ENCODE peak calls at places on chromosomes 11 and 22, in four cellular contexts. One of them, this sample, is unnamed.

GRCh38 chr11:14773755-14774154 is 118.3 kb downstream of the CYP2R1 start:
- DNase-seq in fibroblast of lung: no peak
- DNase-seq in LNCaP clone FGC: no peak
- DNase-seq in fibroblast of the aortic adventitia: peak
- DNase-seq in this sample: no peak

GRCh38 chr22:45225732-45226560 is 14.7 kb downstream of the KIAA0930 start:
- DNase-seq in fibroblast of lung: no peak
- DNase-seq in LNCaP clone FGC: no peak
- DNase-seq in fibroblast of the aortic adventitia: peak
- DNase-seq in this sample: peak

GRCh38 chr11:94424662-94425061 is 23.4 kb upstream of the GPR83 start:
- DNase-seq in fibroblast of the aortic adventitia: peak
- DNase-seq in fibroblast of lung: peak
- DNase-seq in LNCaP clone FGC: no peak
- DNase-seq in this sample: peak

GRCh38 chr11:61510178-61510979 is 1.8 kb downstream of the LRRC10B start:
- DNase-seq in LNCaP clone FGC: no peak
- DNase-seq in fibroblast of lung: no peak
- DNase-seq in fibroblast of the aortic adventitia: no peak
- DNase-seq in this sample: no peak

GRCh38 chr11:34348919-34349318 is 8.9 kb downstream of the ABTB2 start:
- DNase-seq in fibroblast of lung: peak
- DNase-seq in fibroblast of the aortic adventitia: no peak
- DNase-seq in LNCaP clone FGC: no peak
- DNase-seq in this sample: peak

GRCh38 chr11:13284776-13285588 is 7.4 kb downstream of the BMAL1 start:
- DNase-seq in fibroblast of lung: no peak
- DNase-seq in LNCaP clone FGC: no peak
- DNase-seq in fibroblast of the aortic adventitia: no peak
- DNase-seq in this sample: no peak

GRCh38 chr11:15629690-15630321 is 515.1 kb downstream of the INSC start:
- DNase-seq in fibroblast of the aortic adventitia: no peak
- DNase-seq in LNCaP clone FGC: no peak
- DNase-seq in fibroblast of lung: no peak
- DNase-seq in this sample: no peak

GRCh38 chr11:4025957-4026324 is 68.7 kb upstream of the RRM1 start:
- DNase-seq in fibroblast of lung: peak
- DNase-seq in LNCaP clone FGC: no peak
- DNase-seq in fibroblast of the aortic adventitia: peak
- DNase-seq in this sample: peak

GRCh38 chr11:86743223-86744118 is 56.9 kb upstream of the PRSS23 start:
- DNase-seq in LNCaP clone FGC: no peak
- DNase-seq in fibroblast of lung: peak
- DNase-seq in fibroblast of the aortic adventitia: peak
- DNase-seq in this sample: peak

GRCh38 chr11:86548278-86548917 is 124.0 kb downstream of the ME3 start:
- DNase-seq in fibroblast of the aortic adventitia: peak
- DNase-seq in LNCaP clone FGC: no peak
- DNase-seq in fibroblast of lung: peak
- DNase-seq in this sample: peak

GRCh38 chr22:24289138-24289537 is 18.5 kb downstream of the SPECC1L start:
- DNase-seq in LNCaP clone FGC: no peak
- DNase-seq in fibroblast of the aortic adventitia: peak
- DNase-seq in fibroblast of lung: peak
- DNase-seq in this sample: peak

GRCh38 chr11:27423125-27423524 is 49.5 kb downstream of the LGR4 start:
- DNase-seq in fibroblast of lung: peak
- DNase-seq in fibroblast of the aortic adventitia: peak
- DNase-seq in LNCaP clone FGC: no peak
- DNase-seq in this sample: peak

GRCh38 chr11:34501500-34501899 is 12.1 kb downstream of the ELF5 start:
- DNase-seq in fibroblast of the aortic adventitia: peak
- DNase-seq in LNCaP clone FGC: no peak
- DNase-seq in fibroblast of lung: peak
- DNase-seq in this sample: peak

GRCh38 chr22:20571531-20572007 is 64.2 kb downstream of the MED15 start:
- DNase-seq in LNCaP clone FGC: no peak
- DNase-seq in fibroblast of the aortic adventitia: peak
- DNase-seq in fibroblast of lung: peak
- DNase-seq in this sample: peak

GRCh38 chr11:75421902-75422247 is 11.1 kb downstream of the KLHL35 start:
- DNase-seq in fibroblast of lung: no peak
- DNase-seq in LNCaP clone FGC: no peak
- DNase-seq in fibroblast of the aortic adventitia: no peak
- DNase-seq in this sample: no peak

GRCh38 chr22:27207907-27208306 is 550.5 kb downstream of the MIAT start:
- DNase-seq in fibroblast of the aortic adventitia: peak
- DNase-seq in fibroblast of lung: peak
- DNase-seq in LNCaP clone FGC: no peak
- DNase-seq in this sample: peak

GRCh38 chr11:1936781-1937615 is 10.1 kb upstream of the MRPL23 start:
- DNase-seq in fibroblast of lung: no peak
- DNase-seq in fibroblast of the aortic adventitia: no peak
- DNase-seq in LNCaP clone FGC: no peak
- DNase-seq in this sample: no peak

GRCh38 chr11:104856607-104857006 is 41.7 kb downstream of the CASP12 start:
- DNase-seq in LNCaP clone FGC: no peak
- DNase-seq in fibroblast of lung: no peak
- DNase-seq in fibroblast of the aortic adventitia: no peak
- DNase-seq in this sample: no peak

GRCh38 chr11:94740975-94741707 is 27.0 kb upstream of the AMOTL1 start:
- DNase-seq in LNCaP clone FGC: no peak
- DNase-seq in fibroblast of the aortic adventitia: peak
- DNase-seq in fibroblast of lung: peak
- DNase-seq in this sample: peak

GRCh38 chr22:37079668-37080171 is 28.2 kb downstream of the KCTD17 start:
- DNase-seq in fibroblast of the aortic adventitia: peak
- DNase-seq in fibroblast of lung: peak
- DNase-seq in LNCaP clone FGC: no peak
- DNase-seq in this sample: peak

GRCh38 chr22:17703811-17704210 is 65.3 kb downstream of the BCL2L13 start:
- DNase-seq in fibroblast of the aortic adventitia: peak
- DNase-seq in fibroblast of lung: peak
- DNase-seq in LNCaP clone FGC: no peak
- DNase-seq in this sample: peak

GRCh38 chr22:42214625-42215415 is 55.6 kb downstream of the TCF20 start:
- DNase-seq in LNCaP clone FGC: no peak
- DNase-seq in fibroblast of the aortic adventitia: no peak
- DNase-seq in fibroblast of lung: no peak
- DNase-seq in this sample: no peak

GRCh38 chr11:120835601-120836228 is 188.2 kb upstream of the TBCEL start:
- DNase-seq in fibroblast of lung: peak
- DNase-seq in LNCaP clone FGC: no peak
- DNase-seq in fibroblast of the aortic adventitia: no peak
- DNase-seq in this sample: no peak

GRCh38 chr11:32751381-32751780 is 43.1 kb downstream of the CCDC73 start:
- DNase-seq in fibroblast of lung: no peak
- DNase-seq in fibroblast of the aortic adventitia: no peak
- DNase-seq in LNCaP clone FGC: no peak
- DNase-seq in this sample: no peak

GRCh38 chr11:17651681-17652080 is 67.7 kb upstream of the MYOD1 start:
- DNase-seq in fibroblast of the aortic adventitia: no peak
- DNase-seq in fibroblast of lung: no peak
- DNase-seq in LNCaP clone FGC: no peak
- DNase-seq in this sample: no peak

GRCh38 chr11:9017773-9018172 is 14.0 kb upstream of the NRIP3 start:
- DNase-seq in fibroblast of the aortic adventitia: peak
- DNase-seq in fibroblast of lung: peak
- DNase-seq in LNCaP clone FGC: no peak
- DNase-seq in this sample: peak

GRCh38 chr11:78985654-78986053 is 411.0 kb upstream of the NARS2 start:
- DNase-seq in fibroblast of the aortic adventitia: no peak
- DNase-seq in fibroblast of lung: no peak
- DNase-seq in LNCaP clone FGC: no peak
- DNase-seq in this sample: no peak

GRCh38 chr22:40043086-40043485 is 48.3 kb downstream of the FAM83F start:
- DNase-seq in LNCaP clone FGC: peak
- DNase-seq in fibroblast of the aortic adventitia: peak
- DNase-seq in fibroblast of lung: no peak
- DNase-seq in this sample: peak

GRCh38 chr22:23394525-23395326 is 185.4 kb downstream of the IGLL1 start:
- DNase-seq in fibroblast of lung: no peak
- DNase-seq in fibroblast of the aortic adventitia: no peak
- DNase-seq in LNCaP clone FGC: no peak
- DNase-seq in this sample: no peak

GRCh38 chr11:16252373-16252772 is 104.0 kb downstream of the SOX6 start:
- DNase-seq in fibroblast of the aortic adventitia: no peak
- DNase-seq in fibroblast of lung: no peak
- DNase-seq in LNCaP clone FGC: no peak
- DNase-seq in this sample: peak

GRCh38 chr11:131136476-131136875 is 220.2 kb upstream of the SNX19 start:
- DNase-seq in fibroblast of the aortic adventitia: no peak
- DNase-seq in fibroblast of lung: peak
- DNase-seq in LNCaP clone FGC: no peak
- DNase-seq in this sample: peak

GRCh38 chr11:7596975-7597391 is 76.3 kb downstream of the CYB5R2 start:
- DNase-seq in LNCaP clone FGC: no peak
- DNase-seq in fibroblast of the aortic adventitia: no peak
- DNase-seq in fibroblast of lung: no peak
- DNase-seq in this sample: no peak

GRCh38 chr22:44386386-44387035 is 73.8 kb upstream of the SHISAL1 start:
- DNase-seq in fibroblast of the aortic adventitia: no peak
- DNase-seq in LNCaP clone FGC: no peak
- DNase-seq in fibroblast of lung: no peak
- DNase-seq in this sample: no peak

GRCh38 chr22:38314140-38314991 is 2.9 kb downstream of the CSNK1E start:
- DNase-seq in fibroblast of the aortic adventitia: peak
- DNase-seq in LNCaP clone FGC: no peak
- DNase-seq in fibroblast of lung: peak
- DNase-seq in this sample: peak

GRCh38 chr11:124951341-124951740 is 2.7 kb upstream of the CCDC15 start:
- DNase-seq in LNCaP clone FGC: no peak
- DNase-seq in fibroblast of lung: no peak
- DNase-seq in fibroblast of the aortic adventitia: no peak
- DNase-seq in this sample: no peak

GRCh38 chr22:35539910-35540599 is 576 bp upstream of the RASD2 start:
- DNase-seq in fibroblast of lung: peak
- DNase-seq in fibroblast of the aortic adventitia: no peak
- DNase-seq in LNCaP clone FGC: no peak
- DNase-seq in this sample: peak

GRCh38 chr22:18998998-18999397 is 62.9 kb upstream of the PRODH start:
- DNase-seq in LNCaP clone FGC: no peak
- DNase-seq in fibroblast of lung: no peak
- DNase-seq in fibroblast of the aortic adventitia: no peak
- DNase-seq in this sample: no peak
- TF ChIP-seq CTCF in LNCaP clone FGC: no peak
- TF ChIP-seq CTCF in fibroblast of lung: no peak
- TF ChIP-seq CTCF in fibroblast of the aortic adventitia: no peak
- TF ChIP-seq CTCF in this sample: no peak

DNA sequence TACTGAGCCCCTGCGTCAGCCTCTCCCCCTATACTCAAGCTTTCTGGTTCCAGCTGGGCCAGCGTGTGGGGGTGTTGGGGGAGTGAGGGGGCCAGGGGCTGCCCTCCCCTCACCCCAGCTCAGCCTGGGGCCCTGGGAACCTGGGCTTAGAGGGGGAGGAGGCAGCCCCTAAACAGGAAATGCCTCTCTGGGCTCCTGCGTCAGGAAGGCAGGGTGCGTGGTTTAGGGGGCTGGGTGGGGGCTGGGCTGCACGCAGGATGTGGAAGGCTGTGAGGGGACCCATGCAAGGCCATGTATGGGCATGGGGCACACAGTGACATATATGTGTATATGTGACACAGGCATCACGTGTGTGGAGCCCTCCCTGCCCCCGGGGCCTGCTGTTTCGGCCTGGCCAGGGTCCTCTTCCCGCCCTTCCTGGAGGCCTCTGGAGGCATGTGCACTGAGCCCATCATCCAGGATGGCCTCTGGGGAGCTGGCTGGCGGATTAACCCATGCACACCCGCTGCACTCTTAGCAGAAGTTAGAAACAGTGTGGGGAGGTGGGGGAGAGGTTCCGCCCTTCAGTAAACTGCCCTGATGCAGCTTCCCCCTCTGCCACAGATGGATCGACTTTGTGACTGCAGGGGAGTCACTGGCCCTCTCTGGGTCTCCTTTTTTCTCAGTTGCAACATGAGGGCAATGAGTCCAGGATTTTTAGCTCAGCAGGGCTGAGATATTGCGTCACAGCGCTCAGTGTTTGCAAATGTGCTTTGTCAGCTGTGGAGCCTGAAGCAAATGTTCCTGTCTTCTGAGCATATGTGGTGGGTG is 1.1 kb upstream of the CD248 start:
- DNase-seq in fibroblast of lung: peak
- DNase-seq in LNCaP clone FGC: no peak
- DNase-seq in fibroblast of the aortic adventitia: peak
- DNase-seq in this sample: peak
- H3K4me3 ChIP-seq in fibroblast of lung: no peak
- H3K4me3 ChIP-seq in LNCaP clone FGC: no peak
- H3K4me3 ChIP-seq in fibroblast of the aortic adventitia: peak
- H3K4me3 ChIP-seq in this sample: peak

GRCh38 chr22:19110064-19110458 is 12.2 kb downstream of the DGCR2 start:
- DNase-seq in LNCaP clone FGC: no peak
- DNase-seq in fibroblast of lung: no peak
- DNase-seq in fibroblast of the aortic adventitia: no peak
- DNase-seq in this sample: no peak
- TF ChIP-seq CTCF in LNCaP clone FGC: no peak
- TF ChIP-seq CTCF in fibroblast of lung: no peak
- TF ChIP-seq CTCF in fibroblast of the aortic adventitia: no peak
- TF ChIP-seq CTCF in this sample: no peak

DNA sequence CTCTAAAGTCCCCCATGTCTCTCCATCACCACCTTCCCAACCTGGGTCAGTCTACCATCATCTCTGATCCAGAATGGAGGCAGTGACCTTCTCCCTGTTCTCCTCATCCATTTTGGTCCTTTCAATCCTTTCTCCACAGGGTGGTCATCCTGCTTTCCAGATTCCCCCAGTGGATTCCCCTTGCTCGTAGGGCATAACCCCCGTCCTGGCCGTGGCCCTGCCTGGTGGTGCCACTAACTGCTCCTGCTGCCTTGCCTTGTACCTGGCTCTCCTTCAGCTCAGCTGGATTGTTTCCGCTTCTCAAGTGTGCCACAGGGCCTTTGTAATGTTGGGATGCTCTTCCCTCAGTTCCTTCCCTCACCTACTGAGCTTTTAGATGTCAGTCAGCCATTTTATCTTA is 81.6 kb downstream of the MYO7A start:
- DNase-seq in fibroblast of lung: no peak
- DNase-seq in LNCaP clone FGC: no peak
- DNase-seq in fibroblast of the aortic adventitia: no peak
- DNase-seq in this sample: no peak
- H3K4me3 ChIP-seq in fibroblast of lung: no peak
- H3K4me3 ChIP-seq in LNCaP clone FGC: no peak
- H3K4me3 ChIP-seq in fibroblast of the aortic adventitia: no peak
- H3K4me3 ChIP-seq in this sample: no peak